ENCODE peak calls at places on chromosomes 2 and 18, in six cellular contexts. G is GM23248, N is HCT116, A is IMR-90, Y is astrocyte, C is neural progenitor cell. P is an unnamed sample.

GRCh38 chr2:12819098-12819465 is 102.3 kb downstream of the TRIB2 start:
- DNase-seq in G (peak; percentile 99), N (no peak), A (peak; percentile 99), Y (peak; percentile 100), C (no peak), P (peak; percentile 98)

GRCh38 chr2:46315103-46315890 is 18.1 kb downstream of the EPAS1 start:
- DNase-seq in G (peak; percentile 100), N (peak; percentile 52), A (peak; percentile 95), Y (peak; percentile 97), C (no peak), P (peak; percentile 97)

GRCh38 chr2:41774011-41774605 is 273.7 kb upstream of the PKDCC start:
- DNase-seq in G (no peak), N (no peak), A (no peak), Y (no peak), C (no peak), P (no peak)

GRCh38 chr18:66993492-66993891 is 389.6 kb upstream of the CDH19 start:
- DNase-seq in G (no peak), N (no peak), A (no peak), Y (peak; percentile 1), C (no peak), P (peak; percentile 8)

GRCh38 chr18:50377061-50377798 is 2.4 kb downstream of the SKA1 start:
- DNase-seq in G (no peak), N (no peak), A (no peak), Y (no peak), C (no peak), P (no peak)

GRCh38 chr18:63963610-63964256 is 6.1 kb upstream of the SERPINB8 start:
- DNase-seq in G (peak; percentile 82), N (peak; percentile 56), A (peak; percentile 77), Y (peak; percentile 48), C (peak; percentile 65), P (peak; percentile 77)

GRCh38 chr2:109324859-109325258 is 195.9 kb downstream of the SH3RF3 start:
- DNase-seq in G (peak; percentile 98), N (no peak), A (peak; percentile 95), Y (peak; percentile 96), C (no peak), P (peak; percentile 97)

GRCh38 chr2:79980116-79980515 is 324.4 kb downstream of the LRRTM1 start:
- DNase-seq in G (no peak), N (no peak), A (no peak), Y (no peak), C (no peak), P (no peak)

GRCh38 chr18:57890266-57890665 is 87.2 kb upstream of the ATP8B1 start:
- DNase-seq in G (no peak), N (no peak), A (no peak), Y (no peak), C (no peak), P (no peak)

GRCh38 chr2:70190086-70190412 is 770 bp downstream of the C2orf42 start:
- DNase-seq in G (no peak), N (no peak), A (peak; percentile 33), Y (no peak), C (peak; percentile 26), P (no peak)

GRCh38 chr2:232488097-232488711 is 570 bp upstream of the ECEL1 start:
- DNase-seq in G (no peak), N (no peak), A (no peak), Y (no peak), C (peak; percentile 70), P (no peak)

GRCh38 chr2:207239222-207239674 is 73.5 kb upstream of the KLF7 start:
- DNase-seq in G (peak; percentile 98), N (no peak), A (peak; percentile 100), Y (peak; percentile 100), C (no peak), P (peak; percentile 100)

GRCh38 chr18:58267493-58267892 is 223.5 kb downstream of the NEDD4L start:
- DNase-seq in G (peak; percentile 79), N (no peak), A (peak; percentile 31), Y (no peak), C (no peak), P (no peak)

GRCh38 chr2:158315803-158316413 is 140.6 kb downstream of the CCDC148 start:
- DNase-seq in G (no peak), N (no peak), A (no peak), Y (no peak), C (no peak), P (no peak)

GRCh38 chr2:158321264-158321663 is 135.3 kb downstream of the CCDC148 start:
- DNase-seq in G (peak; percentile 23), N (peak; percentile 4), A (peak; percentile 45), Y (peak; percentile 85), C (no peak), P (peak; percentile 66)

GRCh38 chr2:158315000-158315399 is 141.6 kb downstream of the CCDC148 start:
- DNase-seq in G (no peak), N (no peak), A (no peak), Y (no peak), C (no peak), P (no peak)

GRCh38 chr2:158319269-158319668 is 137.3 kb downstream of the CCDC148 start:
- DNase-seq in G (no peak), N (no peak), A (no peak), Y (no peak), C (no peak), P (no peak)

GRCh38 chr2:158317642-158318041 is 138.9 kb downstream of the CCDC148 start:
- DNase-seq in G (no peak), N (no peak), A (no peak), Y (no peak), C (no peak), P (no peak)
- H3K27ac ChIP-seq in G (no peak overlapping the region), N (no peak overlapping the region), A (no peak overlapping the region), Y (no peak overlapping the region), C (no peak overlapping the region), P (no peak overlapping the region)

DNA sequence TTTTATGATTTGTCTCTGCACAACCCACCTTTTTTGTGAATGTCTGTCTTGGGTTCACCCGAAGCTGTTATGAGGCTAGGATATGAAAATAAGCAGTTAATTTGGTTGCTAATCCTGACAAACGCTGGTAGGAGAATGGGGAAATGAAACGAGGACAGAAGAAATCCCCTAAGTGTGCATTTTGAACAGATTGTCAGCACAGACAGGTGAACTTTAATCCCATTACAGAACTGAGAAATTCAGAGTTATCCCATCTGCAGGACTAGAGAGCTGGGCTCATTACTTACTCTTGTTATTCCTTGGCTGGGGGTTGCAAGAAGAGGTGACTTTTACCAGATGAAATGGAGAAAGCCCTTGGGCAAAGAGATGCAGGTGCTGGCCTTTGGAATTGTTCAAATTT is 123.3 kb upstream of the NYAP2 start:
- DNase-seq in G (no peak), N (no peak), A (no peak), Y (no peak), C (no peak), P (no peak)
- H3K9ac ChIP-seq in G (no peak overlapping the region), N (no peak overlapping the region), A (no peak overlapping the region), Y (no peak overlapping the region), C (no peak overlapping the region), P (no peak overlapping the region)

GRCh38 chr2:99638791-99639190 is 149.0 kb upstream of the REV1 start:
- DNase-seq in G (no peak), N (no peak), A (no peak), Y (no peak), C (no peak), P (no peak)
- H3K27ac ChIP-seq in G (no peak overlapping the region), N (no peak overlapping the region), A (no peak overlapping the region), Y (no peak overlapping the region), C (no peak overlapping the region), P (no peak overlapping the region)

DNA sequence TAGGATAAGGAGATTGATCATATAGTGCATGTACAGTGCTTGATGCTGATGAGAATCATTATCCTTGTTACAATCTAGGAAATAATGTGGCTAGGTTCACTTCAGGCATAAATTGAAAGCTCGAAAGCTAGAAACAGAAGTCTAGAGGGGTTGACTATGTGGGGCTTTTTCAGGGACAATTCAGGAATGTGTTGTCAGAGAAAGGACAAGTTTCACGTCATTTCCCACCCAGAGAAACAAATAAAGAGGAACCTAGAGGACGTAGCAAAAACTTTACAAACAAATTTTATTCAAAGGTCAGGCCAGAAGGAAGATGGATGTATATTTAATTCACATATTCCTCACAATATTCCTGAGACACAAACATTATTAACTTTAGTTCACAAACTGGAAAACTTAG is 7.6 kb downstream of the CYRIA start:
- DNase-seq in G (no peak), N (no peak), A (no peak), Y (no peak), C (no peak), P (no peak)
- H3K9ac ChIP-seq in G (no peak overlapping the region), N (no peak overlapping the region), A (no peak overlapping the region), Y (no peak overlapping the region), C (no peak overlapping the region), P (no peak overlapping the region)